ENCODE peak calls at places on chromosome 12, in five cellular contexts. P, T, Z, G and C are unnamed samples.

GRCh38 chr12:47768323-47768811 is 4.7 kb upstream of the SLC48A1 start:
- DNase-seq in Z (peak; percentile 86), P (no peak), T (no peak), G (peak; percentile 36), C (no peak)

GRCh38 chr12:57127710-57128518 is at the start of gene LRP1:
- DNase-seq in T (peak; percentile 76), P (peak; percentile 95), G (peak; percentile 79), Z (peak; percentile 76), C (peak; percentile 65)

GRCh38 chr12:18259906-18260682 is 1.2 kb upstream of the PIK3C2G start:
- DNase-seq in P (no peak), Z (no peak), T (no peak), G (no peak), C (no peak)

GRCh38 chr12:46891306-46891705 is 65.5 kb upstream of the SLC38A4 start:
- DNase-seq in P (no peak), T (no peak), Z (no peak), G (no peak), C (no peak)

GRCh38 chr12:4215862-4216541 is 57.6 kb upstream of the CCND2 start:
- DNase-seq in T (no peak), Z (no peak), G (no peak), P (no peak), C (no peak)

GRCh38 chr12:59600174-59600573 is 4.3 kb downstream of the SLC16A7 start:
- DNase-seq in T (no peak), P (no peak), Z (no peak), G (no peak), C (no peak)

GRCh38 chr12:685388-685787 is 22.1 kb upstream of the NINJ2 start:
- DNase-seq in G (no peak), Z (no peak), P (no peak), T (peak; percentile 95), C (peak; percentile 42)

GRCh38 chr12:1972856-1973317 is 31.4 kb downstream of the DCP1B start:
- DNase-seq in G (no peak), P (peak; percentile 91), Z (no peak), T (no peak), C (no peak)

GRCh38 chr12:78916845-78917480 is 52.4 kb downstream of the SYT1 start:
- DNase-seq in P (no peak), G (no peak), Z (no peak), T (no peak), C (no peak)

GRCh38 chr12:100799770-100800169 is 5.2 kb downstream of the ANO4 start:
- DNase-seq in T (no peak), Z (no peak), G (no peak), P (no peak), C (no peak)

GRCh38 chr12:55727643-55728184 is 1.1 kb downstream of the CD63 start:
- DNase-seq in P (peak; percentile 87), Z (no peak), T (no peak), G (no peak), C (no peak)

GRCh38 chr12:113097716-113098427 is 37.7 kb downstream of the RASAL1 start:
- DNase-seq in G (no peak), T (no peak), Z (no peak), P (no peak), C (no peak)

GRCh38 chr12:77231548-77231947 is 166.2 kb upstream of the E2F7 start:
- DNase-seq in Z (no peak), G (no peak), P (peak; percentile 77), T (no peak), C (no peak)

GRCh38 chr12:29902043-29902442 is 118.3 kb upstream of the TMTC1 start:
- DNase-seq in G (no peak), P (no peak), Z (no peak), T (no peak), C (no peak)

GRCh38 chr12:40105265-40105514 is 691 bp downstream of the SLC2A13 start:
- DNase-seq in Z (no peak), G (no peak), T (no peak), P (peak; percentile 75), C (no peak)

GRCh38 chr12:44510510-44510909 is 365.6 kb downstream of the NELL2 start:
- DNase-seq in Z (no peak), T (no peak), G (no peak), P (no peak), C (no peak)

GRCh38 chr12:110037315-110037714 is 11.0 kb downstream of the C12orf76 start:
- DNase-seq in G (no peak), P (no peak), T (no peak), Z (no peak), C (no peak)

GRCh38 chr12:26648584-26648983 is 184.4 kb downstream of the ITPR2 start:
- DNase-seq in P (no peak), T (no peak), G (no peak), Z (no peak), C (no peak)

GRCh38 chr12:16323010-16323409 is 24.4 kb upstream of the MGST1 start:
- DNase-seq in G (no peak), Z (no peak), T (no peak), P (no peak), C (no peak)

GRCh38 chr12:53480425-53481107 is 18.7 kb downstream of the MAP3K12 start:
- DNase-seq in Z (no peak), T (no peak), P (no peak), G (no peak), C (no peak)

GRCh38 chr12:47995976-47996375 is 8.3 kb downstream of the COL2A1 start:
- DNase-seq in T (no peak), Z (no peak), P (peak; percentile 33), G (no peak), C (no peak)

GRCh38 chr12:69886101-69886500 is 61.1 kb downstream of the MYRFL start:
- DNase-seq in G (no peak), T (no peak), P (no peak), Z (no peak), C (no peak)

GRCh38 chr12:69951108-69951507 is 126.1 kb downstream of the MYRFL start:
- DNase-seq in G (no peak), P (no peak), Z (no peak), T (no peak), C (no peak)

GRCh38 chr12:64332938-64333337 is 57.6 kb downstream of the C12orf56 start:
- DNase-seq in T (no peak), P (no peak), G (no peak), Z (no peak), C (no peak)

GRCh38 chr12:133202493-133203343 is 21.4 kb downstream of the ZNF268 start:
- DNase-seq in P (no peak), G (no peak), Z (no peak), T (no peak), C (no peak)
- H3K9me3 ChIP-seq in P (peaks cover 79% of the 10 kb centered on the region), G (peaks cover 76% of the 10 kb centered on the region), Z (peaks cover 74% of the 10 kb centered on the region), T (peaks cover 73% of the 10 kb centered on the region), C (peaks cover 66% of the 10 kb centered on the region)

GRCh38 chr12:61291647-61292046 is 968.6 kb upstream of the USP15 start:
- DNase-seq in G (no peak), Z (no peak), T (no peak), P (no peak), C (no peak)
- H3K9me3 ChIP-seq in G (peaks cover 38% of the 10 kb centered on the region), Z (peaks cover 62% of the 10 kb centered on the region), T (peaks cover 7% of the 10 kb centered on the region), P (peaks cover 18% of the 10 kb centered on the region), C (no peaks in the 10 kb centered on the region)

GRCh38 chr12:34190054-34190453 is 167.8 kb downstream of the ALG10 start:
- DNase-seq in G (no peak), Z (no peak), T (no peak), P (no peak), C (no peak)
- H3K9me3 ChIP-seq in G (no peaks in the 10 kb centered on the region), Z (no peaks in the 10 kb centered on the region), T (no peaks in the 10 kb centered on the region), P (no peaks in the 10 kb centered on the region), C (no peaks in the 10 kb centered on the region)

DNA sequence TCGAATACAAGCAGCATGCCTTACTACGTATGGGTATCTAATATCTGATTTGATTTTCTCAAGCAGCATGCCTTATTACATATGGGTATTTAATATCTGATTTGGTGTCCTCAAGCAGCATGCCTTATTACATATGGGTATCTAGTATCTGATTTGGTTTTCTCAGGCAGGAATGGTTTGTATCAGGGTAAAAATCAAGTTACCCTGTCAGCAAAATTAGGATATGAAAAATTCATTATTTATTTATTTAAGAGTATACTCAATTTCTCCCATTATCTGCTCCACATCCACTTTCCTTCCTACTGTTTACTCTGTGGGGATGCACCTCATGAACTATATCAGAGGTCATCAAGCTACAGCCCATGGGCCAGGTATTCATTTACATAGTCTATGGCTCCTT is 21.9 kb downstream of the ZNF891 start:
- DNase-seq in G (no peak), T (no peak), Z (no peak), P (no peak), C (no peak)
- H3K9me3 ChIP-seq in G (peaks cover 97% of the 10 kb centered on the region), T (peaks cover 88% of the 10 kb centered on the region), Z (peaks cover 96% of the 10 kb centered on the region), P (peaks cover 95% of the 10 kb centered on the region), C (peaks cover 57% of the 10 kb centered on the region)

GRCh38 chr12:131092911-131093901 is 139.5 kb downstream of the ADGRD1 start:
- DNase-seq in G (no peak), P (peak; percentile 61), Z (no peak), T (no peak), C (no peak)

GRCh38 chr12:131090254-131091210 is 136.8 kb downstream of the ADGRD1 start:
- DNase-seq in G (no peak), P (no peak), Z (no peak), T (no peak), C (no peak)

GRCh38 chr12:131091976-131092691 is 138.4 kb downstream of the ADGRD1 start:
- DNase-seq in T (no peak), G (no peak), P (peak; percentile 61), Z (no peak), C (no peak)

GRCh38 chr12:131089526-131090253 is 136.0 kb downstream of the ADGRD1 start:
- DNase-seq in Z (no peak), T (no peak), P (peak; percentile 50), G (no peak), C (no peak)

DNA sequence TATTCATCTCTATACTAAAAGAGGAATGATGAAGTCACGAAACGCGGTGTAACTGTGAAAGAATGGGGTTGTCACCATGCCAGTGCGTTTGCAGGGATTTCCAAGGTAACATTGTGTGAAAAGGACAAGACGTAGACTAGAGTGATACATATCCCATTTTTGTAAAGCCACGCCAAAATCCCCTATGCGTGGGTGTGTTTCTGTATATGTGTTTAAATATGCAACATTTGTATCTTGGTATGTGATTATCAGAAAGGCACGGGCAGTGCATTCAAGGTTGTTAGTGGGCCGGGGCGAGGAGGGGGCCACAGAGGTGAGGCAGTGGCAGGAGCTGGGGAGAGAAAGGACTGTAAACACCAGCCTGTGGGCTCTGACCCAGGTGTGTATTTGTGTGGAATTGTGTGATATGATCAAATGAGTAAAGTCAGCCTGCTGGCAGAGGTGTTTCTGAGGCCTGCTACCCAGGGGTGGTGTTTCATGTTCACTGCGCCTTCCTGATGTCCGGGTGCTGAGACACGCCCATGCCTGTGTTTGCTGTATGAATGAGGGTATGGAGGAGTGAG is 137.8 kb downstream of the ADGRD1 start:
- DNase-seq in T (no peak), G (no peak), P (no peak), Z (no peak), C (no peak)
- H3K9me3 ChIP-seq in T (no peaks in the 10 kb centered on the region), G (no peaks in the 10 kb centered on the region), P (no peaks in the 10 kb centered on the region), Z (no peaks in the 10 kb centered on the region), C (no peaks in the 10 kb centered on the region)